ENCODE peak calls at places on chromosomes 3 and 15, in four cellular contexts. G is fibroblast of mammary gland, Q is fibroblast of lung, I is MM.1S. H is an unnamed sample.

GRCh38 chr15:69462030-69462492 is 9.4 kb downstream of the RPLP1 start:
- DNase-seq in G (no peak), Q (no peak), I (no peak), H (no peak)

GRCh38 chr3:123367467-123368154 is 81.3 kb downstream of the ADCY5 start:
- DNase-seq in G (no peak), Q (no peak), I (peak; percentile 41), H (no peak)

GRCh38 chr3:96959902-96960596 is 145.7 kb downstream of the EPHA6 start:
- DNase-seq in G (peak; percentile 5), Q (peak; percentile 4), I (no peak), H (no peak)

GRCh38 chr3:105866656-105867653 is 1.9 kb downstream of the CBLB start:
- DNase-seq in G (peak; percentile 73), Q (peak; percentile 64), I (peak; percentile 74), H (no peak)

GRCh38 chr15:70186152-70186551 is 88.4 kb upstream of the TLE3 start:
- DNase-seq in G (peak; percentile 27), Q (no peak), I (no peak), H (no peak)

GRCh38 chr3:101942356-101942755 is 93.0 kb downstream of the NFKBIZ start:
- DNase-seq in G (peak; percentile 27), Q (peak; percentile 26), I (no peak), H (peak; percentile 37)

GRCh38 chr15:25056484-25057429 is 102.0 kb downstream of the SNRPN start:
- DNase-seq in G (no peak), Q (no peak), I (no peak), H (no peak)

GRCh38 chr15:94235681-94236080 is 4.3 kb downstream of the MCTP2 start:
- DNase-seq in G (no peak), Q (no peak), I (no peak), H (no peak)

GRCh38 chr3:64977308-64978100 is 289.7 kb upstream of the ADAMTS9 start:
- DNase-seq in G (peak; percentile 60), Q (peak; percentile 36), I (no peak), H (peak; percentile 41)

GRCh38 chr15:65132841-65133549 is 613 bp downstream of the PDCD7 start:
- DNase-seq in G (peak; percentile 47), Q (peak; percentile 36), I (peak; percentile 50), H (peak; percentile 74)

GRCh38 chr3:192747746-192748145 is 20.4 kb upstream of the FGF12 start:
- DNase-seq in G (no peak), Q (no peak), I (no peak), H (no peak)

GRCh38 chr3:100209948-100210776 is 50.6 kb upstream of the TBC1D23 start:
- DNase-seq in G (peak; percentile 40), Q (peak; percentile 19), I (peak; percentile 90), H (peak; percentile 38)

GRCh38 chr3:113287111-113287817 is 75.9 kb downstream of the BOC start:
- DNase-seq in G (peak; percentile 86), Q (peak; percentile 83), I (no peak), H (peak; percentile 80)

GRCh38 chr3:32552013-32552412 is 18.6 kb downstream of the DYNC1LI1 start:
- DNase-seq in G (no peak), Q (no peak), I (no peak), H (no peak)

GRCh38 chr15:61556037-61556648 is 327.0 kb upstream of the RORA start:
- DNase-seq in G (peak; percentile 55), Q (peak; percentile 9), I (no peak), H (peak; percentile 19)

DNA sequence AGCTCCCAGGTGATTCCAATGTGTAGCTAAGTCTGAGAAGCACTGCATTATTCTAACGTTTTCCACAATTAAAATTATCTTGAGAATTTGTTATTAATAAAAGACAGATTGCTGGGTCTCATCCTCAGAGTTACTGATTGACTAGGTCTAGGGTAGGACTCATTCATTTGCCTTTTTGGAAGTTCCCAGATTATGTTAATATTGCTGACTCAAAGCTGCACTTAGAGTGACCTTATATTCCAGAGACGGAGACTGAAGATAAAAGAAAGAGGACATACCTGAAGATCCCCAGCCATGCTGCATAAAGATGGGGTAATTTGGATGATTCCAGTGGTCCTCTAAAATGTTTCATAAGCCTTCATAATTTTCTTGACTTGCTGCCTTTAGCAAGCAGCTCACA is 81.8 kb downstream of the PLSCR2 start:
- DNase-seq in G (no peak), Q (no peak), I (no peak), H (no peak)
- H3K4me3 ChIP-seq in G (no peak overlapping the region), Q (no peak overlapping the region), I (no peak overlapping the region), H (no peak overlapping the region)

DNA sequence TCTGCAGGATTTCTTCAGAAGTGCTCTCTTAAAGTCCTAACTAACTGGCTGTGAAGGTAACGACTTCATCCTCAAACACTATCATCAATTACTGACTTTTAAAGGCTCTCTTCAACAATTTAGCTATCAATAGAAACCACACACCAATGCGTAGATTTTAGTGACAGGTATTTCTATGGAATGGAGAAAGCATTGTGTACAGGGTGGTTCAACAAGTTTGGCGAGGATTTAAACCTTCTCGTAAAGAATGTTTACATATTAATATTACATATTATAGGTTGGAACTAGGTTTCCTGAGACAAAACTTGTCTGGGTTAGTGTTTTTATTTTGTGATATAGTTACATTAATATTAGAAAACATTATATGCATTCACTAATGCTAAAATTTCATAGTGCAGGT is 233.6 kb downstream of the CHL1 start:
- DNase-seq in G (no peak), Q (no peak), I (no peak), H (no peak)
- H3K4me3 ChIP-seq in G (no peak overlapping the region), Q (no peak overlapping the region), I (no peak overlapping the region), H (no peak overlapping the region)

GRCh38 chr3:125077864-125078263 is 22.1 kb upstream of the HEG1 start:
- DNase-seq in G (no peak), Q (no peak), I (no peak), H (no peak)

GRCh38 chr3:125076464-125076863 is 20.7 kb upstream of the HEG1 start:
- DNase-seq in G (no peak), Q (no peak), I (no peak), H (no peak)

GRCh38 chr3:125079675-125080045 is 23.9 kb upstream of the HEG1 start:
- DNase-seq in G (peak; percentile 38), Q (no peak), I (no peak), H (no peak)

GRCh38 chr3:125080077-125080476 is 24.3 kb upstream of the HEG1 start:
- DNase-seq in G (no peak), Q (no peak), I (no peak), H (no peak)

DNA sequence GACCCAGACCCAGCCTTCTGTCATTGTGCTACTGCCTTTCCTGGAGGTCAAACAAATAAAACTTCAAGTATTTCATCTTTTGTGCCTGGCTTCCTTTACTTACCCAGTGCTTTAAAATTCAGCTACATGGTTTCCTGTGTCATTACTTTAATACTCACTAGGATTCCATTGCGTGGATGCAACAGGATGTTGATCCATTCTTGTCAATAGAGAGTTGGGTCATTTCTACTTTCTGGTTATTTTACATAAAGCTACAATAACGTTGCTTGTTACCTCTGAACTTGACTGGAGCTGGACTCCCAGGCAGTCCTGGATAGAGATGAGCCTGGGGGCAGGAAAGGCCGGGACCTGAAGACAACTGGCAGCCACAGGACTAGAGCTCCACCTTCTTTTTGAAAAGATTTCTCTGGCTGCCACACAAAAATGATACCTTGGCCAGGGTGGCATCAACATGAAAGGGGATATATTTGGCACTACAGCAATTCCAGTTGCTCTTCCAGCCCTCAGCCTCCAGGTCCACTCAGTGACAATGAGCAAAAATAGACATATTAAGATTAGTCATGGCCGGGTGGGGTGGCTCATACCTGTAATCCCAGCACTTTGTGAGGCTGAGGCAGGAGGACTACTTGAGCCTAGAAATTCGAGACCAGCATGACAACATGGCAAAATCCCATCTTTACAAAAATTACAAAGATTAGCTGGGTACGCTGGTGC is 23.3 kb upstream of the HEG1 start:
- DNase-seq in G (no peak), Q (no peak), I (no peak), H (no peak)
- H3K4me3 ChIP-seq in G (no peak overlapping the region), Q (no peak overlapping the region), I (no peak overlapping the region), H (no peak overlapping the region)

DNA sequence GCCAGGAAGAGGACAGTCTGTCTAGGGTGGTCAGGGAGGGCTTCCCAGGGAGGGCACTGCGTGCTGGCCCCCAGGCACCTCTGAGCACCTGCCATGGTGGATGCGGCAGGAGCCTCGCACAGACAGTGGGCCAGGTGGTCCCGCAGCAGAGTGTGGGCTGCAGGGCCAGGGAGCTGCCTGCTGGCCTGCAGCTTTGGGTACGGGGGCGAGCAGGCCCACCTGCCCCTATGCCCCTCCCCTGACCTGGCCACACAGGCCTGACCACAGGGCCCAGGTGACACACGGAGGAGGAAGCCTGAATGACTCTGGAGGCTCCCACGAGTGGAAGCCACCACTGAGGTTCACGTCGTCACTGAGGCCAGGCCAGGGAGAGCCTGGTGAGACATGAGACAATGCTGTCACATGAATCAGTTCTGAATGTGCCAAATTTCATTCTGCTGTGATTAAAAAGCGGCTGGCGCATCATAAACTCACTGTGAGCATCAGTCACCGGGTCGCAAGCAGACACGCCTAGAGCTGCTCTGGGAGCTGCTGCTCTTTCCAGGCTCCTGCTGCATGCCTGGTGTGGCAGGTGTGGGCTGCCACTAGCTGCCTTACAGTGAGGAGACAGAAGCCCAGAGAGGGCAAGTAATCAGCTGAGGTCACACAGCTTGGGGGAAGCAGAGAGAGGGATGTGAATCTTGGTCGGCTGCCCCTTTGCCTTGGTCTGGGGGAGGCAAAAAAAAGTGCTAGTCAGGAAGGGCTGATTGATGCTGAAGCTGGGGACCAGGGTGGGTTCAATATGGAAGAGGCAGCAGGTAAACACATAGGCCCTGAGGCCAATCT is 39.5 kb upstream of the IQSEC1 start:
- DNase-seq in G (no peak), Q (no peak), I (no peak), H (no peak)
- H3K4me3 ChIP-seq in G (no peak overlapping the region), Q (no peak overlapping the region), I (no peak overlapping the region), H (no peak overlapping the region)

GRCh38 chr15:90001062-90001682 is at the start of gene ZNF710:
- DNase-seq in G (peak; percentile 65), Q (peak; percentile 80), I (peak; percentile 27), H (peak; percentile 80)

GRCh38 chr15:89998141-89998661 is 2.9 kb upstream of the ZNF710 start:
- DNase-seq in G (peak; percentile 93), Q (peak; percentile 59), I (no peak), H (peak; percentile 86)

GRCh38 chr15:90000175-90000923 is 775 bp upstream of the ZNF710 start:
- DNase-seq in G (peak; percentile 26), Q (peak; percentile 44), I (no peak), H (peak; percentile 61)

GRCh38 chr15:89998923-89999675 is 2.0 kb upstream of the ZNF710 start:
- DNase-seq in G (peak; percentile 37), Q (no peak), I (no peak), H (no peak)

GRCh38 chr15:89999676-90000174 is 1.4 kb upstream of the ZNF710 start:
- DNase-seq in G (peak; percentile 66), Q (peak; percentile 40), I (no peak), H (peak; percentile 80)
- H3K4me3 ChIP-seq in G (peak overlapping the region; percentile 68), Q (peak overlapping the region; percentile 60), I (no peak overlapping the region), H (peak overlapping the region; percentile 64)

DNA sequence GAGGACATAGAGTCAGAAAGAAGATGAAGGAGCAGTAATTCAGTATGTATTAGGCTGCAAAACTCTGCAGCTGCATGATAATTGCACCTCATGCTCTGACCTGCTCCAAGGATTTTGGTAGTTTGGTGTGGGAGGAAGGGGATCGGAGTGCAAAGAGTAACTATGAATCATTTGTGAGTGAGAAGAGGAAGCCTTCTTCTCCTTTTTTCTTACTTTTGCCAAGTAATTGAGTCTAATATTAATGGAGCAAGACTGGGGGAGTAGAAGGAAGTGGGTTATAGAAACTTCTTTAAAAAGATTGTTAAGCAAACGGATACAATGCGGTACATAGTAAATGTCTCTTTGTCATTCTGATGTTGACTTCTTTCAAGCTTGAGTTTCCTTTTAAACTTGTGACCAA is 276.5 kb downstream of the EDEM1 start:
- DNase-seq in G (no peak), Q (no peak), I (no peak), H (no peak)
- H3K4me3 ChIP-seq in G (no peak overlapping the region), Q (no peak overlapping the region), I (no peak overlapping the region), H (no peak overlapping the region)

GRCh38 chr15:100695048-100695447 is 92.7 kb downstream of the ASB7 start:
- DNase-seq in G (no peak), Q (no peak), I (no peak), H (no peak)
- H3K4me3 ChIP-seq in G (no peak overlapping the region), Q (no peak overlapping the region), I (no peak overlapping the region), H (no peak overlapping the region)

GRCh38 chr15:56244811-56245576 is 1.3 kb upstream of the RFX7 start:
- DNase-seq in G (no peak), Q (no peak), I (no peak), H (no peak)
- H3K4me3 ChIP-seq in G (peak overlapping the region; percentile 26), Q (no peak overlapping the region), I (peak overlapping the region; percentile 50), H (peak overlapping the region; percentile 86)

H was measured in foreskin fibroblast.